ENCODE peak calls at places on chromosomes 12 and 14, in four cellular contexts. One of them, this sample, is unnamed. For H3K27me3, the result is how much of the 10 kb centered on the place peaks cover.

GRCh38 chr12:62848418-62848817 is 86.5 kb downstream of the PPM1H start:
- DNase-seq in endothelial cell of umbilical vein: no peak
- DNase-seq in effector memory CD4-positive, alpha-beta T cell: no peak
- DNase-seq in colonic mucosa: no peak
- DNase-seq in this sample: no peak

GRCh38 chr12:101612162-101612916 is 17.6 kb downstream of the MYBPC1 start:
- DNase-seq in endothelial cell of umbilical vein: no peak
- DNase-seq in effector memory CD4-positive, alpha-beta T cell: no peak
- DNase-seq in colonic mucosa: no peak
- DNase-seq in this sample: no peak

GRCh38 chr14:70186826-70187483 is 1.8 kb downstream of the SLC8A3 start:
- DNase-seq in colonic mucosa: peak
- DNase-seq in effector memory CD4-positive, alpha-beta T cell: no peak
- DNase-seq in endothelial cell of umbilical vein: peak
- DNase-seq in this sample: no peak

GRCh38 chr14:83162351-83162929 is 1628.8 kb upstream of the SEL1L start:
- DNase-seq in colonic mucosa: no peak
- DNase-seq in endothelial cell of umbilical vein: no peak
- DNase-seq in effector memory CD4-positive, alpha-beta T cell: no peak
- DNase-seq in this sample: no peak

GRCh38 chr12:55780695-55781094 is 36.8 kb downstream of the SARNP start:
- DNase-seq in effector memory CD4-positive, alpha-beta T cell: no peak
- DNase-seq in colonic mucosa: no peak
- DNase-seq in endothelial cell of umbilical vein: no peak
- DNase-seq in this sample: no peak

GRCh38 chr12:120726510-120726793 is 826 bp downstream of the ACADS start:
- DNase-seq in effector memory CD4-positive, alpha-beta T cell: no peak
- DNase-seq in endothelial cell of umbilical vein: no peak
- DNase-seq in colonic mucosa: no peak
- DNase-seq in this sample: no peak

GRCh38 chr14:102050026-102050405 is 36.8 kb downstream of the HSP90AA1 start:
- DNase-seq in colonic mucosa: no peak
- DNase-seq in endothelial cell of umbilical vein: no peak
- DNase-seq in effector memory CD4-positive, alpha-beta T cell: no peak
- DNase-seq in this sample: no peak

GRCh38 chr12:107586256-107586970 is 99.2 kb upstream of the PWP1 start:
- DNase-seq in endothelial cell of umbilical vein: no peak
- DNase-seq in effector memory CD4-positive, alpha-beta T cell: no peak
- DNase-seq in colonic mucosa: no peak
- DNase-seq in this sample: no peak

GRCh38 chr14:64092940-64093339 is 201.2 kb downstream of the ESR2 start:
- DNase-seq in colonic mucosa: peak
- DNase-seq in effector memory CD4-positive, alpha-beta T cell: no peak
- DNase-seq in endothelial cell of umbilical vein: no peak
- DNase-seq in this sample: no peak

GRCh38 chr12:65741662-65742480 is 82.4 kb upstream of the HMGA2 start:
- DNase-seq in colonic mucosa: no peak
- DNase-seq in endothelial cell of umbilical vein: peak
- DNase-seq in effector memory CD4-positive, alpha-beta T cell: no peak
- DNase-seq in this sample: no peak

GRCh38 chr12:123109319-123109772 is 41.5 kb downstream of the PITPNM2 start:
- DNase-seq in colonic mucosa: no peak
- DNase-seq in endothelial cell of umbilical vein: no peak
- DNase-seq in effector memory CD4-positive, alpha-beta T cell: no peak
- DNase-seq in this sample: no peak

GRCh38 chr14:58746261-58746660 is 108.5 kb downstream of the DACT1 start:
- DNase-seq in colonic mucosa: peak
- DNase-seq in effector memory CD4-positive, alpha-beta T cell: no peak
- DNase-seq in endothelial cell of umbilical vein: no peak
- DNase-seq in this sample: peak

GRCh38 chr12:80400591-80400991 is 43.4 kb upstream of the PTPRQ start:
- DNase-seq in endothelial cell of umbilical vein: peak
- DNase-seq in effector memory CD4-positive, alpha-beta T cell: no peak
- DNase-seq in colonic mucosa: no peak
- DNase-seq in this sample: no peak

GRCh38 chr12:55728932-55729591 is at the start of gene CD63:
- DNase-seq in colonic mucosa: peak
- DNase-seq in endothelial cell of umbilical vein: peak
- DNase-seq in effector memory CD4-positive, alpha-beta T cell: peak
- DNase-seq in this sample: peak

GRCh38 chr12:54016478-54016964 is 7.7 kb downstream of the HOXC8 start:
- DNase-seq in colonic mucosa: peak
- DNase-seq in effector memory CD4-positive, alpha-beta T cell: no peak
- DNase-seq in endothelial cell of umbilical vein: no peak
- DNase-seq in this sample: peak

DNA sequence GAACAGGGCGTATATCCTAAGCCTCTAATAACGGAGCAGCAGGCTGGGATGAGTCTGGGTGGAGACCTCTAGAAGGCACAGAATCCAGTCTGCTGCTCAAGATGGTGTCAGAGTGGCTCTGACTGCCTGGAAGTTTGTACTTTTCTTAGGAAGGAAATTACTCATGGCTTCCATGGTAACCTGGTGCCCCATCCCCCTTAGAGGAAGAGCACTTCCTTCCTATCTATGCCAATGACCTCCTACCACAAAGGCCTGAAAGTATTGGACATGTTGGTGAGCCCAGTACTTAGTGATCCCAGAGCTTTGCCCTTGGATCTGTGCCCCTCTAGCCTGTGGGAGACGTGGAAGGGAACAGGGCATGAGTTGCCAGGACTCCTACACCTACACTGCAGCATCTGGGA is 1.5 kb downstream of the BATF start:
- DNase-seq in effector memory CD4-positive, alpha-beta T cell: no peak
- DNase-seq in endothelial cell of umbilical vein: peak
- DNase-seq in colonic mucosa: no peak
- DNase-seq in this sample: no peak
- H3K4me3 ChIP-seq in effector memory CD4-positive, alpha-beta T cell: peak
- H3K4me3 ChIP-seq in endothelial cell of umbilical vein: no peak
- H3K4me3 ChIP-seq in colonic mucosa: peak
- H3K4me3 ChIP-seq in this sample: no peak

DNA sequence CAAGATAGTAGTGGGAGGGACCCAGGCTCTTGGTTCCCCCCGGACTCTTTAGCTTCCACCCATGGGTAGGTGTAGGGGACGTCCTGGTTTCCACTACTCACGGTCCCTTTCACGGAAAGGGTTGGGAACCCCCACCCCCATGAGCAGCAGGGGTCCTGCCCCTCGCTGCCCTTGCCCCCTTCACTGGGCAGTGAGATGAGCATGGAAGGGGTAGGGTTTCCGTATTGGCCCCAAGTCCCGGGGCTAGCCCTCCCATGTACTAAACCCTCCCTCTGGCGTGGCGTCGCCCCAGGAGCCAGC is 12.7 kb downstream of the AGAP2 start:
- DNase-seq in endothelial cell of umbilical vein: no peak
- DNase-seq in effector memory CD4-positive, alpha-beta T cell: no peak
- DNase-seq in colonic mucosa: no peak
- DNase-seq in this sample: no peak
- H3K27me3 ChIP-seq in endothelial cell of umbilical vein: under half
- H3K27me3 ChIP-seq in effector memory CD4-positive, alpha-beta T cell: under half
- H3K27me3 ChIP-seq in colonic mucosa: under half
- H3K27me3 ChIP-seq in this sample: under half

GRCh38 chr12:111792155-111792876 is 25.6 kb downstream of the ALDH2 start:
- DNase-seq in colonic mucosa: peak
- DNase-seq in endothelial cell of umbilical vein: no peak
- DNase-seq in effector memory CD4-positive, alpha-beta T cell: no peak
- DNase-seq in this sample: peak
- H3K27ac ChIP-seq in colonic mucosa: peak
- H3K27ac ChIP-seq in endothelial cell of umbilical vein: no peak
- H3K27ac ChIP-seq in effector memory CD4-positive, alpha-beta T cell: no peak
- H3K27ac ChIP-seq in this sample: peak

GRCh38 chr12:38669530-38669929 is 235.9 kb downstream of the CPNE8 start:
- DNase-seq in endothelial cell of umbilical vein: no peak
- DNase-seq in effector memory CD4-positive, alpha-beta T cell: no peak
- DNase-seq in colonic mucosa: no peak
- DNase-seq in this sample: no peak
- H3K4me3 ChIP-seq in endothelial cell of umbilical vein: no peak
- H3K4me3 ChIP-seq in effector memory CD4-positive, alpha-beta T cell: no peak
- H3K4me3 ChIP-seq in colonic mucosa: no peak
- H3K4me3 ChIP-seq in this sample: no peak

DNA sequence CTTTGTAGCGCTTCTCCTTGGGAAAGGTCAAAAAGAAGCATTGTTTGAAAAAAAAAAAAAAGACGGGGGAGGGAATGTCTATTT is at the start of gene LMO3:
- DNase-seq in endothelial cell of umbilical vein: no peak
- DNase-seq in effector memory CD4-positive, alpha-beta T cell: no peak
- DNase-seq in colonic mucosa: no peak
- DNase-seq in this sample: no peak
- H3K27me3 ChIP-seq in endothelial cell of umbilical vein: half or more
- H3K27me3 ChIP-seq in effector memory CD4-positive, alpha-beta T cell: under half
- H3K27me3 ChIP-seq in colonic mucosa: under half
- H3K27me3 ChIP-seq in this sample: under half

GRCh38 chr12:20604408-20604807 is 90.7 kb upstream of the SLCO1C1 start:
- DNase-seq in effector memory CD4-positive, alpha-beta T cell: no peak
- DNase-seq in endothelial cell of umbilical vein: no peak
- DNase-seq in colonic mucosa: no peak
- DNase-seq in this sample: no peak

GRCh38 chr12:20599757-20600156 is 95.4 kb upstream of the SLCO1C1 start:
- DNase-seq in colonic mucosa: no peak
- DNase-seq in effector memory CD4-positive, alpha-beta T cell: no peak
- DNase-seq in endothelial cell of umbilical vein: no peak
- DNase-seq in this sample: no peak

GRCh38 chr12:20602671-20603402 is 92.3 kb upstream of the SLCO1C1 start:
- DNase-seq in endothelial cell of umbilical vein: peak
- DNase-seq in colonic mucosa: no peak
- DNase-seq in effector memory CD4-positive, alpha-beta T cell: no peak
- DNase-seq in this sample: no peak

GRCh38 chr12:20596036-20596435 is 99.1 kb upstream of the SLCO1C1 start:
- DNase-seq in endothelial cell of umbilical vein: no peak
- DNase-seq in effector memory CD4-positive, alpha-beta T cell: no peak
- DNase-seq in colonic mucosa: no peak
- DNase-seq in this sample: no peak

GRCh38 chr12:20601668-20602280 is 93.4 kb upstream of the SLCO1C1 start:
- DNase-seq in colonic mucosa: no peak
- DNase-seq in endothelial cell of umbilical vein: peak
- DNase-seq in effector memory CD4-positive, alpha-beta T cell: no peak
- DNase-seq in this sample: peak
- H3K27ac ChIP-seq in colonic mucosa: no peak
- H3K27ac ChIP-seq in endothelial cell of umbilical vein: no peak
- H3K27ac ChIP-seq in effector memory CD4-positive, alpha-beta T cell: no peak
- H3K27ac ChIP-seq in this sample: no peak

GRCh38 chr14:105166571-105167302 is 1.8 kb downstream of the JAG2 start:
- DNase-seq in endothelial cell of umbilical vein: no peak
- DNase-seq in colonic mucosa: no peak
- DNase-seq in effector memory CD4-positive, alpha-beta T cell: no peak
- DNase-seq in this sample: no peak
- H3K4me3 ChIP-seq in endothelial cell of umbilical vein: peak
- H3K4me3 ChIP-seq in colonic mucosa: no peak
- H3K4me3 ChIP-seq in effector memory CD4-positive, alpha-beta T cell: no peak
- H3K4me3 ChIP-seq in this sample: no peak

DNA sequence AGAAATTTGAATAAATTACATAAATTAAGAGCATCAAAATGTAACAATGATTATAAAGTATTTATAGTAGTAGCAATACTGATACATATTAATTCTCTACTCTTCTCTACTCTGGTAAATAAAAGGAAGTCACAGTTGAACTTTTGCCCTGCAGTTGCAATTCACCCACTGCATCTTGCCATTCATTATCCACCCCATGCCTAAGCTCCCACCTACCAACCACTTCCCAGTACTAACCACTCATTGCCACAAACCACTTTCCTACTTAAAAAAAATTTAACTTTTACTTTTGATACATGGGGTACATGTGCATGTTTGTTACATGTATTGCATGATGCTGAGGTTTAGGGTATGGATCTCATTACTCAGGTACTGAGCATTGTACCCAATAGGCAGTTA is 174.0 kb downstream of the RASSF9 start:
- DNase-seq in endothelial cell of umbilical vein: no peak
- DNase-seq in colonic mucosa: no peak
- DNase-seq in effector memory CD4-positive, alpha-beta T cell: no peak
- DNase-seq in this sample: no peak
- H3K27me3 ChIP-seq in endothelial cell of umbilical vein: under half
- H3K27me3 ChIP-seq in colonic mucosa: under half
- H3K27me3 ChIP-seq in effector memory CD4-positive, alpha-beta T cell: under half
- H3K27me3 ChIP-seq in this sample: under half

GRCh38 chr12:1201886-1202285 is 210.9 kb downstream of the ERC1 start:
- DNase-seq in colonic mucosa: no peak
- DNase-seq in effector memory CD4-positive, alpha-beta T cell: no peak
- DNase-seq in endothelial cell of umbilical vein: peak
- DNase-seq in this sample: no peak
- H3K27ac ChIP-seq in colonic mucosa: no peak
- H3K27ac ChIP-seq in effector memory CD4-positive, alpha-beta T cell: no peak
- H3K27ac ChIP-seq in endothelial cell of umbilical vein: no peak
- H3K27ac ChIP-seq in this sample: no peak

GRCh38 chr12:14256555-14257169 is 108.8 kb upstream of the ATF7IP start:
- DNase-seq in colonic mucosa: peak
- DNase-seq in endothelial cell of umbilical vein: peak
- DNase-seq in effector memory CD4-positive, alpha-beta T cell: peak
- DNase-seq in this sample: peak
- H3K4me3 ChIP-seq in colonic mucosa: no peak
- H3K4me3 ChIP-seq in endothelial cell of umbilical vein: no peak
- H3K4me3 ChIP-seq in effector memory CD4-positive, alpha-beta T cell: peak
- H3K4me3 ChIP-seq in this sample: no peak